ENCODE peak calls at places on chromosomes 1 and 21, in five cellular contexts. R, E, O, Q and T are unnamed samples.
A peak's percentile ranks its signal among the peaks of the same experiment; 100 is the strongest.

GRCh38 chr1:217134857-217135568 is 411.8 kb upstream of the ESRRG start:
- DNase-seq in R (peak; percentile 14), E (peak; percentile 82), O (no peak), Q (no peak), T (no peak)

GRCh38 chr21:29258626-29259335 is 39.9 kb upstream of the BACH1 start:
- DNase-seq in R (peak; percentile 32), E (no peak), O (no peak), Q (no peak), T (peak; percentile 47)

GRCh38 chr1:16393255-16394177 is 26.5 kb downstream of the SZRD1 start:
- DNase-seq in R (no peak), E (no peak), O (peak; percentile 24), Q (no peak), T (no peak)

GRCh38 chr21:25501996-25502665 is 105.2 kb downstream of the MRPL39 start:
- DNase-seq in R (no peak), E (no peak), O (no peak), Q (no peak), T (no peak)

GRCh38 chr1:201895120-201895665 is 6.5 kb downstream of the SHISA4 start:
- DNase-seq in R (no peak), E (no peak), O (no peak), Q (no peak), T (no peak)

GRCh38 chr21:16323586-16323985 is 593.8 kb downstream of the USP25 start:
- DNase-seq in R (no peak), E (no peak), O (no peak), Q (no peak), T (no peak)

GRCh38 chr1:183585038-183585437 is 5.2 kb downstream of the NCF2 start:
- DNase-seq in R (peak; percentile 36), E (peak; percentile 70), O (no peak), Q (no peak), T (no peak)

GRCh38 chr1:91844862-91845528 is 41.0 kb downstream of the TGFBR3 start:
- DNase-seq in R (peak; percentile 78), E (no peak), O (no peak), Q (peak; percentile 68), T (peak; percentile 37)

GRCh38 chr1:213060836-213061235 is 9.8 kb downstream of the RPS6KC1 start:
- DNase-seq in R (no peak), E (no peak), O (no peak), Q (no peak), T (no peak)

GRCh38 chr21:39071623-39072214 is 111.5 kb downstream of the PSMG1 start:
- DNase-seq in R (no peak), E (no peak), O (no peak), Q (no peak), T (no peak)

GRCh38 chr1:223725578-223725977 is 13.2 kb downstream of the CAPN2 start:
- DNase-seq in R (no peak), E (no peak), O (no peak), Q (no peak), T (no peak)

GRCh38 chr1:177983087-177983823 is 13.4 kb upstream of the SEC16B start:
- DNase-seq in R (no peak), E (no peak), O (no peak), Q (no peak), T (no peak)

GRCh38 chr1:214899908-214900470 is 182.5 kb upstream of the KCNK2 start:
- DNase-seq in R (peak; percentile 3), E (no peak), O (no peak), Q (no peak), T (peak; percentile 7)

GRCh38 chr1:209176866-209177430 is 406.6 kb upstream of the CAMK1G start:
- DNase-seq in R (no peak), E (no peak), O (no peak), Q (no peak), T (no peak)

GRCh38 chr1:7549277-7549676 is 221.8 kb upstream of the VAMP3 start:
- DNase-seq in R (peak; percentile 92), E (no peak), O (peak; percentile 30), Q (no peak), T (peak; percentile 79)

GRCh38 chr1:221888218-221888617 is 146.3 kb upstream of the DUSP10 start:
- DNase-seq in R (no peak), E (no peak), O (no peak), Q (no peak), T (no peak)

GRCh38 chr1:66446261-66447001 is 87.5 kb upstream of the SGIP1 start:
- DNase-seq in R (peak; percentile 68), E (no peak), O (no peak), Q (no peak), T (peak; percentile 6)

DNA sequence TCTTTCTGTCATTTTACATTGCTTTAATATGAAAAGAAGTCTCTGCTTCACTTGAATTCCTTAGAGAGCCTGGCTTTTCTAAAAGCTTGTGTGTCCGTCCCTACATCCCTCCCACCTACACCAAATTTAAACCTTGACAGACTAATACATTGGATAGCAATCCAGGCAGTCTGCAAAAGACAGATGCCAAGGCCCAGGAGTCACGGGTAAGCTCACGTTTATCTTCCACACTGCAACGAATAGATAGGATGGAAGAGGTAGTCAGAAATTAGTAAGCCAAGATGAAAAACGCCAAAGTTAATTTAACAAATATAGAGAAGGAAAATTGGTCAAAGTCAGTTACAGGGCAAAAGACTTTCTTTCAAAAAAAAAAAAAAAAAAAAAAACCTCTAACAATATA is 338.1 kb downstream of the SMYD3 start:
- DNase-seq in R (no peak), E (no peak), O (no peak), Q (no peak), T (no peak)
- TF ChIP-seq POLR2A in R (no peak), E (no peak), O (no peak), Q (no peak), T (no peak)

GRCh38 chr1:248861621-248862020 is 2.7 kb upstream of the ZNF692 start:
- DNase-seq in R (no peak), E (no peak), O (no peak), Q (no peak), T (no peak)

GRCh38 chr1:248858891-248859889 is at the start of gene ZNF692:
- DNase-seq in R (peak; percentile 99), E (peak; percentile 99), O (peak; percentile 95), Q (peak; percentile 95), T (peak; percentile 88)

GRCh38 chr1:248860007-248860406 is 1.1 kb upstream of the ZNF692 start:
- DNase-seq in R (no peak), E (no peak), O (no peak), Q (no peak), T (no peak)

GRCh38 chr1:248862695-248863010 is 3.8 kb upstream of the ZNF692 start:
- DNase-seq in R (no peak), E (no peak), O (no peak), Q (no peak), T (no peak)

DNA sequence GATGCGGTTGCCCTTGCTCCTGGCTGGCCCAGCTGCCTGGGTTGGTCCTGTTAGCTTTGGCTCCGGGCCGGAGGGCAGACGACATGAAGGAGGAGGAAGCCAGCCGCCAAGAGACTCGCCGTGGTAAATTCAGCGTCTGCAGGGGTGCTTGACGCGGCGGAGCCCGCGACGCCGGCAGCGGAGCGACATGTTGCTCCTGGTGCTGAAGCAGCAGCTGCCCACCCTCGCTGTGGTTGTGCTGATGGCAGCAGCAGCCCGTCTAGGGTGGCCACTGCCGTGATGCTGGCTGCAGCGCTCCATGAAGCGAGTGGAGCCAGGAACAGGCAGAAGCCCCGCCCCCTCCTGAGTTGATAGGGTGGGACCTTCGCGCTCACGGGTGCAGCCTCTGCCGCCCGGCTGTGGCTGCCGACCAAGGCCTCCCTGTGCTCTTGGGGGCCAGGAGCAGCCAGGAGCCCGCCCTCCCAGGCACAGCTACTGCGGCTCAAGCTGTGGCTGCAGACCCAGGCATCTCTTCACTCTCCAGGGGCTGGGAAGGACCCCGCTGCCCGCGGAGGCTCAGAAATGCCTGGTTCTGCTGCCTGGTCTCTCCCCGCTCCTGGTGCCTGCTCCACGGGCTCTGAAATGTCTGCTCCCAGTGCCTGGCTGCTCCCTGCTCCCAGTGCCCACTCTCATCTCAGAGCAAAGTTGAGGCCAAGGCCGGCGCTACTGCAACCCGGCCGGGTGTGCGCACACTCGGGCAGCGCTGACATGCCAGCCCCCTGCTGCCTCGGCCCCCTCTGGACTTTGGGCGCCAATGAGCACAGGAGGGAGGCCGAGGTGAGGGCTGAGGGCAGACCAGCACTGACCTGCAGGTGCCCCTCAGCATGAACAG is 4.4 kb upstream of the ZNF692 start:
- DNase-seq in R (peak; percentile 63), E (peak; percentile 97), O (peak; percentile 74), Q (peak; percentile 85), T (peak; percentile 54)
- TF ChIP-seq POLR2A in R (peak; percentile 96), E (no peak), O (no peak), Q (peak; percentile 60), T (peak; percentile 98)

GRCh38 chr1:63329621-63330330 is 7.4 kb downstream of the FOXD3 start:
- DNase-seq in R (no peak), E (no peak), O (no peak), Q (no peak), T (no peak)
- TF ChIP-seq POLR2A in R (no peak), E (no peak), O (no peak), Q (no peak), T (no peak)

DNA sequence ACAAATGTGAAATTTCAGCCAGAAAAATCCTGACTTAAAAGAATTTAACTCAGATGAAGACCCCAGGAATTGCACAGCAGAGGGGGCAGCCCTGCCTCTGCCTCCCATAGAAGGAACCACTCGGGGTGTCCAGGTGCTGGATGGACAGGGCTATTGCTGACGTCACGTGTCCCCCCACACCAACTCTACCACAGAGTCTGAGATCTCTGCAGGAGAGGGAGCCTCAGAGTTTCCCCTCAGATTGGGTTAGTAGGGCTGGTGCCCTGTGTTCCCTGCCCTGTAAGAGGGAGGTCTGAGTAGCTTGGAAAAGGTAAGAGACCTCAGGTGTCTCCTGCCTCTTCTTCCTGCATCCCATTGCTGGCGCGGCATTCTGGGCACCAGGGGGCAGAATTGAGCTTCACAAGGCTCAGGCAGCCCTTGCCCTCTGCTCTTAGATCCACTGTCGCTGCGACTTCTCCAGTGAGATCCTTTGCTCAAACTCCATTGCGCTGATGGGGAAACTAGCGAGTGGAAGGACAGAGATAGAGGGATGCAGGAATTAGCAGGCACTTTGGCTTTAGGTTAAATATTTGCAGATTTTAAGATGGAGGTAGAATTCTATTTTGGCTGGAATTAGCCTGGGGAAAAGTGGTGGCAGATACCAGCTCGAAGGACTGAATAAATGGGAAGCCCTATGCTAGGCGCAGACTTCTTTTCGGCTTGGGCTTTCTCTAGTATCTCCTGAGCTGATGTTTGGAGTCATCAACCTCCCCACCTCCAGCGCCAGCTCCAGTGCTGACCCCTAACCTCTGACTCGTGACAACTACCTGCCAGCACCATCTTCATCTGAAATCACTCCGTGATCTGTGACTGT is 42.8 kb upstream of the DMBX1 start:
- DNase-seq in R (peak; percentile 74), E (peak; percentile 96), O (peak; percentile 67), Q (peak; percentile 65), T (peak; percentile 75)
- TF ChIP-seq POLR2A in R (no peak), E (no peak), O (no peak), Q (no peak), T (no peak)

GRCh38 chr1:26171084-26172072 is at the start of gene ZNF593OS:
- DNase-seq in R (no peak), E (no peak), O (no peak), Q (no peak), T (no peak)
- TF ChIP-seq POLR2A in R (no peak), E (no peak), O (no peak), Q (no peak), T (no peak)

GRCh38 chr1:185316163-185317033 is 645 bp downstream of the IVNS1ABP start:
- DNase-seq in R (peak; percentile 88), E (peak; percentile 98), O (peak; percentile 82), Q (peak; percentile 93), T (peak; percentile 70)
- TF ChIP-seq POLR2A in R (no peak), E (no peak), O (no peak), Q (peak; percentile 47), T (peak; percentile 66)

GRCh38 chr1:58781541-58782307 is 2.1 kb downstream of the JUN start:
- DNase-seq in R (peak; percentile 63), E (peak; percentile 94), O (peak; percentile 69), Q (peak; percentile 82), T (no peak)
- TF ChIP-seq POLR2A in R (no peak), E (no peak), O (peak; percentile 49), Q (no peak), T (no peak)

GRCh38 chr1:151047591-151047924 is at the start of gene C1orf56:
- DNase-seq in R (peak; percentile 76), E (peak; percentile 91), O (no peak), Q (peak; percentile 85), T (peak; percentile 93)
- TF ChIP-seq POLR2A in R (peak; percentile 61), E (no peak), O (peak; percentile 56), Q (peak; percentile 80), T (peak; percentile 89)